ENCODE peak calls at places on chromosomes 12 and 14, in nine cellular contexts. One of them, this sample, is unnamed.

GRCh38 chr12:95742586-95742985 is 48.0 kb downstream of the NTN4 start:
- DNase-seq in IMR-90: no peak
- DNase-seq in A549: no peak
- DNase-seq in adrenal gland: no peak
- DNase-seq in body of pancreas: peak
- DNase-seq in heart left ventricle: peak
- DNase-seq in stomach: no peak
- DNase-seq in transverse colon: no peak
- DNase-seq in sigmoid colon: no peak
- DNase-seq in this sample: no peak

GRCh38 chr12:121403721-121404120 is 3.8 kb downstream of the RNF34 start:
- DNase-seq in IMR-90: no peak
- DNase-seq in A549: no peak
- DNase-seq in adrenal gland: no peak
- DNase-seq in body of pancreas: no peak
- DNase-seq in heart left ventricle: no peak
- DNase-seq in stomach: no peak
- DNase-seq in transverse colon: no peak
- DNase-seq in sigmoid colon: no peak
- DNase-seq in this sample: no peak

GRCh38 chr12:79444089-79444488 is 246.7 kb downstream of the PAWR start:
- DNase-seq in IMR-90: peak
- DNase-seq in A549: no peak
- DNase-seq in adrenal gland: no peak
- DNase-seq in body of pancreas: no peak
- DNase-seq in heart left ventricle: no peak
- DNase-seq in stomach: no peak
- DNase-seq in transverse colon: no peak
- DNase-seq in sigmoid colon: no peak
- DNase-seq in this sample: no peak

GRCh38 chr14:73829526-73830431 is 21.9 kb upstream of the PTGR2 start:
- DNase-seq in IMR-90: peak
- DNase-seq in A549: peak
- DNase-seq in adrenal gland: peak
- DNase-seq in body of pancreas: no peak
- DNase-seq in heart left ventricle: no peak
- DNase-seq in stomach: no peak
- DNase-seq in transverse colon: no peak
- DNase-seq in sigmoid colon: no peak
- DNase-seq in this sample: peak

GRCh38 chr12:126069549-126070165 is 1004.4 kb downstream of the AACS start:
- DNase-seq in IMR-90: peak
- DNase-seq in A549: peak
- DNase-seq in adrenal gland: peak
- DNase-seq in body of pancreas: peak
- DNase-seq in heart left ventricle: no peak
- DNase-seq in stomach: peak
- DNase-seq in transverse colon: peak
- DNase-seq in sigmoid colon: no peak
- DNase-seq in this sample: peak

GRCh38 chr12:80763874-80764273 is 47.2 kb downstream of the MYF5 start:
- DNase-seq in IMR-90: peak
- DNase-seq in A549: peak
- DNase-seq in adrenal gland: no peak
- DNase-seq in body of pancreas: no peak
- DNase-seq in heart left ventricle: no peak
- DNase-seq in stomach: no peak
- DNase-seq in transverse colon: no peak
- DNase-seq in sigmoid colon: no peak
- DNase-seq in this sample: peak

GRCh38 chr14:52299692-52300278 is 14.3 kb upstream of the PTGER2 start:
- DNase-seq in IMR-90: peak
- DNase-seq in A549: peak
- DNase-seq in adrenal gland: no peak
- DNase-seq in body of pancreas: no peak
- DNase-seq in heart left ventricle: no peak
- DNase-seq in stomach: no peak
- DNase-seq in transverse colon: no peak
- DNase-seq in sigmoid colon: no peak
- DNase-seq in this sample: peak

GRCh38 chr12:77377116-77377515 is 311.7 kb upstream of the E2F7 start:
- DNase-seq in IMR-90: peak
- DNase-seq in A549: no peak
- DNase-seq in adrenal gland: no peak
- DNase-seq in body of pancreas: no peak
- DNase-seq in heart left ventricle: no peak
- DNase-seq in stomach: no peak
- DNase-seq in transverse colon: no peak
- DNase-seq in sigmoid colon: no peak
- DNase-seq in this sample: peak

GRCh38 chr12:84070311-84070710 is 842.3 kb downstream of the SLC6A15 start:
- DNase-seq in IMR-90: peak
- DNase-seq in A549: no peak
- DNase-seq in adrenal gland: no peak
- DNase-seq in body of pancreas: no peak
- DNase-seq in heart left ventricle: peak
- DNase-seq in stomach: no peak
- DNase-seq in transverse colon: peak
- DNase-seq in sigmoid colon: peak
- DNase-seq in this sample: no peak

GRCh38 chr12:107296681-107297086 is 203.3 kb upstream of the CRY1 start:
- DNase-seq in IMR-90: no peak
- DNase-seq in A549: peak
- DNase-seq in adrenal gland: no peak
- DNase-seq in body of pancreas: no peak
- DNase-seq in heart left ventricle: no peak
- DNase-seq in stomach: no peak
- DNase-seq in transverse colon: no peak
- DNase-seq in sigmoid colon: no peak
- DNase-seq in this sample: no peak

GRCh38 chr14:101226603-101227425 is 323.3 kb upstream of the RTL1 start:
- DNase-seq in IMR-90: no peak
- DNase-seq in A549: no peak
- DNase-seq in adrenal gland: peak
- DNase-seq in body of pancreas: peak
- DNase-seq in heart left ventricle: no peak
- DNase-seq in stomach: no peak
- DNase-seq in transverse colon: peak
- DNase-seq in sigmoid colon: no peak
- DNase-seq in this sample: no peak

DNA sequence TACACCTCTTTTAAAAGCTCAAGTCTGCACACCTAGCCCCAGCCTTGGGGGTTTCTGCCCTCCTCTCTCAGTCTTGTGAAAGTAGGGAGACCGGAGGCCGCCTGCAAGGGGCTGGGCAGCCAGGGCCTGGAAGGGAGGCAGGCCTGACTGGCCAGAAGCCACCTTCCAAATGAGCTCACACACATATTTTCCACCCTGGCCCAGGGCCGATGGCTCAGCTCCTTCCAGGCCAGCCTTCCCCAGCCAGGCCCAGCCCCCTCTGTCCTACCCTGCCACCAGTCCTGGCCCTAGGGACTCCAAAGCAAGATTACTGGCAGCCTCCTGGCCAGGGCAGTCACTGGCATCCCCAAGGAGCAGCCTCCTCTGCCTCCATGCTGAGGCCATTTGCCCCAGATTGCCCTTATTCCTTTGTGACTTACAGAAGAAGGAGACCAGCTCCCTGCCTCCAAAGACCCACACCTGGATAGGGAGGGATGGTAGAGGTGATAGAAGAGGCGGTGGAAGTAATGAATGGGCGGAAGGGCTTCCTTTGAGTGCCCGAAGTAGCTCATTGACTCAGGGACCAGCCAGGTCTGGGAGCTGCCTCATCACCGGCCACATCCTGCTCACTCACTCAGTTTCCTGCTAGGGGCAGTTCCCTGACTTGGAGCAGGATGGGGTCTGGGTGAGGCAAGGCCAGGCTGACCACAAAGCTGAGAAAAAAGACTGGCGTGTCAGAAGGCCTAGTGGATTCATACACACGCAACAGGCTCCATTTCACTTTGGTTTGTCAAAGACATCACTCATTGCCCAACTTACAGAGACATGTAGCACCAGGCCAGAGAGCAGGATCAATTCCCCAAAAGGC is 14.8 kb downstream of the MMP14 start:
- DNase-seq in IMR-90: peak
- DNase-seq in A549: no peak
- DNase-seq in adrenal gland: peak
- DNase-seq in body of pancreas: peak
- DNase-seq in heart left ventricle: peak
- DNase-seq in stomach: peak
- DNase-seq in transverse colon: peak
- DNase-seq in sigmoid colon: peak
- DNase-seq in this sample: peak
- TF ChIP-seq POLR2A in IMR-90: peak
- TF ChIP-seq POLR2A in A549: no peak
- TF ChIP-seq POLR2A in adrenal gland: no peak
- TF ChIP-seq POLR2A in body of pancreas: peak
- TF ChIP-seq POLR2A in heart left ventricle: no peak
- TF ChIP-seq POLR2A in stomach: no peak
- TF ChIP-seq POLR2A in transverse colon: no peak
- TF ChIP-seq POLR2A in sigmoid colon: no peak
- TF ChIP-seq POLR2A in this sample: no peak

DNA sequence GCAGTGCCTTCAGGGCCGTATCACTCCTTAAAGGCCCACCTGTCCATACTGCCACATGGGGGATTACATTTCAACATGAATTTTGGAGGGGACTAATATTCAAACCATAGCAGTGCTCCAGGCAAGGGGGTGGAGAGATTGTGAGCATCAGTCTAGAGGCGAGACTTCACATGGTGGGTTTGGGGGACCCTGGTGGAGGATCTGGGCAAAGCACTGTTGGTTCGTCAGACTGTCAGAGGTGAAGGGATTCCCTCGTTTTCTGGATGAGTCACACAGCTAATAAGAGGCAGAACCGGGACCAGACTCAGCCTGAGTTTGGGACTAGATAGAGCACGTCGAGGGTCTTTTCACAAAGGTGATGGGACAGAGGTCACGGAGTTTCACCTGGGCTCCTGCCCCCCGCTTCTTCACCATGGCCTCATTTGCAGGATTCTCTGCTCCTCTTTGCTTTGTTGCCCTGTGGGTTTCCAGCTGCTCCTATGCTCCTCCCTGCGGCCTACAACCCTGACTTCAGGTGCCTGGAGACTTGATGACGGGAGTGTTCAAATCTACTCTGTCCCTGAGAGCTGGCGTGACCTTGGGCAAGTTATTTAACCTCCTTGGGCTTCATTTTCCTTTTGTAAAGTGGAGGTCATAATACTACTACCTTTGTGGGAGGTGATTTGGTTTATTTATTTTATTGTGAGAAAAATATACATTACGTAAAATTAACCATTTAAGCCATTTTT is 41.5 kb downstream of the TEAD4 start:
- DNase-seq in IMR-90: no peak
- DNase-seq in A549: no peak
- DNase-seq in adrenal gland: no peak
- DNase-seq in body of pancreas: peak
- DNase-seq in heart left ventricle: no peak
- DNase-seq in stomach: no peak
- DNase-seq in transverse colon: no peak
- DNase-seq in sigmoid colon: no peak
- DNase-seq in this sample: no peak
- TF ChIP-seq CTCF in IMR-90: no peak
- TF ChIP-seq CTCF in A549: no peak
- TF ChIP-seq CTCF in adrenal gland: no peak
- TF ChIP-seq CTCF in body of pancreas: no peak
- TF ChIP-seq CTCF in heart left ventricle: no peak
- TF ChIP-seq CTCF in stomach: no peak
- TF ChIP-seq CTCF in transverse colon: no peak
- TF ChIP-seq CTCF in sigmoid colon: no peak
- TF ChIP-seq CTCF in this sample: peak

GRCh38 chr12:50398931-50399330 is 1.8 kb upstream of the LARP4 start:
- DNase-seq in IMR-90: no peak
- DNase-seq in A549: no peak
- DNase-seq in adrenal gland: peak
- DNase-seq in body of pancreas: no peak
- DNase-seq in heart left ventricle: no peak
- DNase-seq in stomach: no peak
- DNase-seq in transverse colon: no peak
- DNase-seq in sigmoid colon: no peak
- DNase-seq in this sample: no peak
- H3K4me3 ChIP-seq in IMR-90: no peak
- H3K4me3 ChIP-seq in A549: no peak
- H3K4me3 ChIP-seq in adrenal gland: no peak
- H3K4me3 ChIP-seq in body of pancreas: no peak
- H3K4me3 ChIP-seq in heart left ventricle: no peak
- H3K4me3 ChIP-seq in stomach: no peak
- H3K4me3 ChIP-seq in transverse colon: no peak
- H3K4me3 ChIP-seq in sigmoid colon: no peak
- H3K4me3 ChIP-seq in this sample: no peak

GRCh38 chr12:56079729-56080555 is at the start of gene ERBB3:
- DNase-seq in IMR-90: peak
- DNase-seq in A549: peak
- DNase-seq in adrenal gland: peak
- DNase-seq in body of pancreas: peak
- DNase-seq in heart left ventricle: peak
- DNase-seq in stomach: peak
- DNase-seq in transverse colon: peak
- DNase-seq in sigmoid colon: peak
- DNase-seq in this sample: peak
- TF ChIP-seq POLR2A in IMR-90: no peak
- TF ChIP-seq POLR2A in A549: peak
- TF ChIP-seq POLR2A in adrenal gland: no peak
- TF ChIP-seq POLR2A in body of pancreas: peak
- TF ChIP-seq POLR2A in heart left ventricle: no peak
- TF ChIP-seq POLR2A in stomach: peak
- TF ChIP-seq POLR2A in transverse colon: peak
- TF ChIP-seq POLR2A in sigmoid colon: peak
- TF ChIP-seq POLR2A in this sample: no peak

DNA sequence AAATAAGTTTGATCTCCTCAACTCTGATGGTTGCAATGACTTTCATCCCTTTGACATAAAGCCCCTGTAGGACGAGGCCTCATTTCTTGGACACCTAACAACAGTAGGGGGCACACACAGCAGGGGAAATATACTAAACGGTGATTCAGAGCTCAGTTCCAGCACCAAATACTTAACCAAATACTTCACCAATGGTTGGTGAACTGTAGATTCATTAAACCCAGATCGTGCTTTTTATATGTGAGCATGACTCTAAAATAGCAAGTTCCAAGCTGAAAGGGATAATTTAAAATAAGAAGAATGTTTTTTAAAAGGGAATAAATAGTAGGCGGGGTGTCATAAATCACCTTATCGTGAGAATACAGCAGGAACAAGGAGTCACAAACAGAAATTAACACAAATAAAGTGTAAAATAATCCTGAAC is 53.2 kb downstream of the ATG2B start:
- DNase-seq in IMR-90: peak
- DNase-seq in A549: peak
- DNase-seq in adrenal gland: no peak
- DNase-seq in body of pancreas: no peak
- DNase-seq in heart left ventricle: no peak
- DNase-seq in stomach: no peak
- DNase-seq in transverse colon: no peak
- DNase-seq in sigmoid colon: no peak
- DNase-seq in this sample: no peak
- TF ChIP-seq CTCF in IMR-90: peak
- TF ChIP-seq CTCF in A549: peak
- TF ChIP-seq CTCF in adrenal gland: no peak
- TF ChIP-seq CTCF in body of pancreas: no peak
- TF ChIP-seq CTCF in heart left ventricle: no peak
- TF ChIP-seq CTCF in stomach: no peak
- TF ChIP-seq CTCF in transverse colon: no peak
- TF ChIP-seq CTCF in sigmoid colon: no peak
- TF ChIP-seq CTCF in this sample: no peak

GRCh38 chr14:64117671-64118402 is 176.3 kb downstream of the ESR2 start:
- DNase-seq in IMR-90: peak
- DNase-seq in A549: peak
- DNase-seq in adrenal gland: no peak
- DNase-seq in body of pancreas: peak
- DNase-seq in heart left ventricle: peak
- DNase-seq in stomach: peak
- DNase-seq in transverse colon: no peak
- DNase-seq in sigmoid colon: no peak
- DNase-seq in this sample: no peak
- H3K4me3 ChIP-seq in IMR-90: no peak
- H3K4me3 ChIP-seq in A549: no peak
- H3K4me3 ChIP-seq in adrenal gland: no peak
- H3K4me3 ChIP-seq in body of pancreas: no peak
- H3K4me3 ChIP-seq in heart left ventricle: no peak
- H3K4me3 ChIP-seq in stomach: no peak
- H3K4me3 ChIP-seq in transverse colon: no peak
- H3K4me3 ChIP-seq in sigmoid colon: no peak
- H3K4me3 ChIP-seq in this sample: no peak